ENCODE peak calls at places on chromosome 1, in five cellular contexts. One of them, this sample, is unnamed.

GRCh38 chr1:228397966-228398365 is 8.7 kb downstream of the TRIM11 start:
- DNase-seq in iris pigment epithelial cell: no peak
- DNase-seq in memory B cell: no peak
- DNase-seq in DMS 273 treated with DMSO at 0.1 percent for 48 hours: no peak
- DNase-seq in GM20000: no peak
- DNase-seq in this sample: no peak

GRCh38 chr1:42852608-42852980 is 6.2 kb downstream of the ZNF691 start:
- DNase-seq in iris pigment epithelial cell: peak
- DNase-seq in memory B cell: no peak
- DNase-seq in DMS 273 treated with DMSO at 0.1 percent for 48 hours: no peak
- DNase-seq in GM20000: peak
- DNase-seq in this sample: peak

GRCh38 chr1:183676515-183677189 is 23.5 kb upstream of the APOBEC4 start:
- DNase-seq in iris pigment epithelial cell: peak
- DNase-seq in memory B cell: no peak
- DNase-seq in DMS 273 treated with DMSO at 0.1 percent for 48 hours: no peak
- DNase-seq in GM20000: no peak
- DNase-seq in this sample: no peak

GRCh38 chr1:217228689-217229088 is 402.2 kb downstream of the GPATCH2 start:
- DNase-seq in iris pigment epithelial cell: no peak
- DNase-seq in memory B cell: no peak
- DNase-seq in DMS 273 treated with DMSO at 0.1 percent for 48 hours: no peak
- DNase-seq in GM20000: no peak
- DNase-seq in this sample: no peak

GRCh38 chr1:183281039-183281438 is 95.0 kb downstream of the LAMC2 start:
- DNase-seq in iris pigment epithelial cell: peak
- DNase-seq in memory B cell: no peak
- DNase-seq in DMS 273 treated with DMSO at 0.1 percent for 48 hours: no peak
- DNase-seq in GM20000: no peak
- DNase-seq in this sample: no peak

GRCh38 chr1:84724128-84724860 is 34.0 kb upstream of the SSX2IP start:
- DNase-seq in iris pigment epithelial cell: no peak
- DNase-seq in memory B cell: peak
- DNase-seq in DMS 273 treated with DMSO at 0.1 percent for 48 hours: no peak
- DNase-seq in GM20000: peak
- DNase-seq in this sample: peak

GRCh38 chr1:52970149-52970548 is 43.1 kb downstream of the SCP2 start:
- DNase-seq in iris pigment epithelial cell: peak
- DNase-seq in memory B cell: no peak
- DNase-seq in DMS 273 treated with DMSO at 0.1 percent for 48 hours: no peak
- DNase-seq in GM20000: no peak
- DNase-seq in this sample: peak

GRCh38 chr1:119326251-119326650 is 42.3 kb upstream of the HAO2 start:
- DNase-seq in iris pigment epithelial cell: no peak
- DNase-seq in memory B cell: no peak
- DNase-seq in DMS 273 treated with DMSO at 0.1 percent for 48 hours: no peak
- DNase-seq in GM20000: no peak
- DNase-seq in this sample: no peak

GRCh38 chr1:27504588-27505419 is 14.8 kb upstream of the WASF2 start:
- DNase-seq in iris pigment epithelial cell: peak
- DNase-seq in memory B cell: no peak
- DNase-seq in DMS 273 treated with DMSO at 0.1 percent for 48 hours: no peak
- DNase-seq in GM20000: no peak
- DNase-seq in this sample: no peak

GRCh38 chr1:94872771-94873495 is 52.8 kb downstream of the SLC44A3 start:
- DNase-seq in iris pigment epithelial cell: no peak
- DNase-seq in memory B cell: no peak
- DNase-seq in DMS 273 treated with DMSO at 0.1 percent for 48 hours: no peak
- DNase-seq in GM20000: no peak
- DNase-seq in this sample: no peak

GRCh38 chr1:10803971-10804820 is 7.8 kb upstream of the CASZ1 start:
- DNase-seq in iris pigment epithelial cell: no peak
- DNase-seq in memory B cell: no peak
- DNase-seq in DMS 273 treated with DMSO at 0.1 percent for 48 hours: no peak
- DNase-seq in GM20000: no peak
- DNase-seq in this sample: no peak

GRCh38 chr1:191669629-191670028 is 488.6 kb upstream of the RGS18 start:
- DNase-seq in iris pigment epithelial cell: no peak
- DNase-seq in memory B cell: no peak
- DNase-seq in DMS 273 treated with DMSO at 0.1 percent for 48 hours: no peak
- DNase-seq in GM20000: no peak
- DNase-seq in this sample: no peak

GRCh38 chr1:177469519-177469918 is 298.8 kb downstream of the BRINP2 start:
- DNase-seq in iris pigment epithelial cell: no peak
- DNase-seq in memory B cell: no peak
- DNase-seq in DMS 273 treated with DMSO at 0.1 percent for 48 hours: no peak
- DNase-seq in GM20000: no peak
- DNase-seq in this sample: no peak

GRCh38 chr1:87880747-87881133 is 552.1 kb downstream of the LMO4 start:
- DNase-seq in iris pigment epithelial cell: peak
- DNase-seq in memory B cell: no peak
- DNase-seq in DMS 273 treated with DMSO at 0.1 percent for 48 hours: no peak
- DNase-seq in GM20000: no peak
- DNase-seq in this sample: no peak

GRCh38 chr1:230986976-230987375 is 8.1 kb downstream of the ARV1 start:
- DNase-seq in iris pigment epithelial cell: peak
- DNase-seq in memory B cell: no peak
- DNase-seq in DMS 273 treated with DMSO at 0.1 percent for 48 hours: no peak
- DNase-seq in GM20000: no peak
- DNase-seq in this sample: no peak

GRCh38 chr1:244599937-244600350 is 53.0 kb upstream of the DESI2 start:
- DNase-seq in iris pigment epithelial cell: peak
- DNase-seq in memory B cell: no peak
- DNase-seq in DMS 273 treated with DMSO at 0.1 percent for 48 hours: no peak
- DNase-seq in GM20000: peak
- DNase-seq in this sample: no peak

GRCh38 chr1:59163268-59164092 is 133.4 kb upstream of the FGGY start:
- DNase-seq in iris pigment epithelial cell: peak
- DNase-seq in memory B cell: no peak
- DNase-seq in DMS 273 treated with DMSO at 0.1 percent for 48 hours: peak
- DNase-seq in GM20000: no peak
- DNase-seq in this sample: no peak

GRCh38 chr1:12643079-12643478 is 806 bp upstream of the AADACL4 start:
- DNase-seq in iris pigment epithelial cell: no peak
- DNase-seq in memory B cell: no peak
- DNase-seq in DMS 273 treated with DMSO at 0.1 percent for 48 hours: no peak
- DNase-seq in GM20000: no peak
- DNase-seq in this sample: no peak

GRCh38 chr1:246428542-246429308 is 78.4 kb downstream of the SMYD3 start:
- DNase-seq in iris pigment epithelial cell: peak
- DNase-seq in memory B cell: no peak
- DNase-seq in DMS 273 treated with DMSO at 0.1 percent for 48 hours: no peak
- DNase-seq in GM20000: no peak
- DNase-seq in this sample: no peak

GRCh38 chr1:2501041-2501819 is 25.1 kb downstream of the PLCH2 start:
- DNase-seq in iris pigment epithelial cell: no peak
- DNase-seq in memory B cell: no peak
- DNase-seq in DMS 273 treated with DMSO at 0.1 percent for 48 hours: no peak
- DNase-seq in GM20000: no peak
- DNase-seq in this sample: no peak

GRCh38 chr1:157139125-157139524 is 930 bp upstream of the ETV3 start:
- DNase-seq in iris pigment epithelial cell: no peak
- DNase-seq in memory B cell: no peak
- DNase-seq in DMS 273 treated with DMSO at 0.1 percent for 48 hours: no peak
- DNase-seq in GM20000: no peak
- DNase-seq in this sample: no peak

GRCh38 chr1:100543640-100544039 is 5.7 kb downstream of the GPR88 start:
- DNase-seq in iris pigment epithelial cell: no peak
- DNase-seq in memory B cell: no peak
- DNase-seq in DMS 273 treated with DMSO at 0.1 percent for 48 hours: no peak
- DNase-seq in GM20000: peak
- DNase-seq in this sample: peak

GRCh38 chr1:186738896-186739295 is 58.7 kb upstream of the PTGS2 start:
- DNase-seq in iris pigment epithelial cell: peak
- DNase-seq in memory B cell: no peak
- DNase-seq in DMS 273 treated with DMSO at 0.1 percent for 48 hours: no peak
- DNase-seq in GM20000: peak
- DNase-seq in this sample: no peak

GRCh38 chr1:202586018-202586821 is 124.0 kb downstream of the SYT2 start:
- DNase-seq in iris pigment epithelial cell: peak
- DNase-seq in memory B cell: no peak
- DNase-seq in DMS 273 treated with DMSO at 0.1 percent for 48 hours: no peak
- DNase-seq in GM20000: peak
- DNase-seq in this sample: peak

GRCh38 chr1:39722495-39722894 is 16.2 kb upstream of the PPIE start:
- DNase-seq in iris pigment epithelial cell: peak
- DNase-seq in memory B cell: no peak
- DNase-seq in DMS 273 treated with DMSO at 0.1 percent for 48 hours: no peak
- DNase-seq in GM20000: no peak
- DNase-seq in this sample: no peak

GRCh38 chr1:207342351-207342750 is 20.9 kb downstream of the CD55 start:
- DNase-seq in iris pigment epithelial cell: no peak
- DNase-seq in memory B cell: no peak
- DNase-seq in DMS 273 treated with DMSO at 0.1 percent for 48 hours: no peak
- DNase-seq in GM20000: no peak
- DNase-seq in this sample: no peak

GRCh38 chr1:19070197-19070651 is 113.7 kb upstream of the IFFO2 start:
- DNase-seq in iris pigment epithelial cell: no peak
- DNase-seq in memory B cell: no peak
- DNase-seq in DMS 273 treated with DMSO at 0.1 percent for 48 hours: no peak
- DNase-seq in GM20000: no peak
- DNase-seq in this sample: no peak

This sample was measured in OCI-LY7.